ENCODE peak calls at places on chromosome 11, in four cellular contexts. One of them, this sample, is unnamed.

GRCh38 chr11:106304274-106304673 is 226.8 kb downstream of the AASDHPPT start:
- DNase-seq in activated T-cell treated with anti-CD3 and anti-CD28 coated beads for 24 hours: no peak
- DNase-seq in kidney tubule cell: peak
- DNase-seq in ELF-1: no peak
- DNase-seq in this sample: no peak

GRCh38 chr11:61762798-61763197 is 10.4 kb downstream of the MYRF start:
- DNase-seq in ELF-1: no peak
- DNase-seq in activated T-cell treated with anti-CD3 and anti-CD28 coated beads for 24 hours: no peak
- DNase-seq in kidney tubule cell: no peak
- DNase-seq in this sample: no peak

GRCh38 chr11:76265771-76266241 is 59.5 kb upstream of the WNT11 start:
- DNase-seq in kidney tubule cell: no peak
- DNase-seq in ELF-1: no peak
- DNase-seq in activated T-cell treated with anti-CD3 and anti-CD28 coated beads for 24 hours: no peak
- DNase-seq in this sample: no peak

GRCh38 chr11:126464796-126465195 is 109.3 kb downstream of the ST3GAL4 start:
- DNase-seq in ELF-1: no peak
- DNase-seq in activated T-cell treated with anti-CD3 and anti-CD28 coated beads for 24 hours: no peak
- DNase-seq in kidney tubule cell: no peak
- DNase-seq in this sample: peak

GRCh38 chr11:58912124-58912523 is 27.2 kb upstream of the GLYATL1 start:
- DNase-seq in activated T-cell treated with anti-CD3 and anti-CD28 coated beads for 24 hours: no peak
- DNase-seq in ELF-1: no peak
- DNase-seq in kidney tubule cell: peak
- DNase-seq in this sample: no peak

GRCh38 chr11:117281159-117281558 is 10.0 kb upstream of the BACE1-AS start:
- DNase-seq in ELF-1: peak
- DNase-seq in activated T-cell treated with anti-CD3 and anti-CD28 coated beads for 24 hours: no peak
- DNase-seq in kidney tubule cell: peak
- DNase-seq in this sample: no peak

GRCh38 chr11:100791103-100791502 is 104.0 kb downstream of the ARHGAP42 start:
- DNase-seq in kidney tubule cell: no peak
- DNase-seq in activated T-cell treated with anti-CD3 and anti-CD28 coated beads for 24 hours: no peak
- DNase-seq in ELF-1: peak
- DNase-seq in this sample: no peak

GRCh38 chr11:66325140-66325754 is 8.4 kb upstream of the CD248 start:
- DNase-seq in ELF-1: no peak
- DNase-seq in kidney tubule cell: no peak
- DNase-seq in activated T-cell treated with anti-CD3 and anti-CD28 coated beads for 24 hours: no peak
- DNase-seq in this sample: peak

GRCh38 chr11:66607126-66607834 is 9.2 kb upstream of the RBM14 start:
- DNase-seq in ELF-1: no peak
- DNase-seq in activated T-cell treated with anti-CD3 and anti-CD28 coated beads for 24 hours: no peak
- DNase-seq in kidney tubule cell: peak
- DNase-seq in this sample: no peak

GRCh38 chr11:10459029-10459970 is 4.2 kb downstream of the AMPD3 start:
- DNase-seq in kidney tubule cell: no peak
- DNase-seq in ELF-1: peak
- DNase-seq in activated T-cell treated with anti-CD3 and anti-CD28 coated beads for 24 hours: peak
- DNase-seq in this sample: peak

GRCh38 chr11:66696186-66696585 is 18.5 kb upstream of the RBM4B start:
- DNase-seq in ELF-1: no peak
- DNase-seq in activated T-cell treated with anti-CD3 and anti-CD28 coated beads for 24 hours: no peak
- DNase-seq in kidney tubule cell: no peak
- DNase-seq in this sample: no peak

GRCh38 chr11:75760710-75761493 is 7.7 kb upstream of the DGAT2 start:
- DNase-seq in ELF-1: no peak
- DNase-seq in activated T-cell treated with anti-CD3 and anti-CD28 coated beads for 24 hours: no peak
- DNase-seq in kidney tubule cell: peak
- DNase-seq in this sample: no peak

GRCh38 chr11:108193725-108194124 is 28.7 kb downstream of the NPAT start:
- DNase-seq in activated T-cell treated with anti-CD3 and anti-CD28 coated beads for 24 hours: no peak
- DNase-seq in kidney tubule cell: no peak
- DNase-seq in ELF-1: no peak
- DNase-seq in this sample: no peak

GRCh38 chr11:35412285-35412684 is 7.1 kb downstream of the SLC1A2 start:
- DNase-seq in kidney tubule cell: peak
- DNase-seq in activated T-cell treated with anti-CD3 and anti-CD28 coated beads for 24 hours: no peak
- DNase-seq in ELF-1: no peak
- DNase-seq in this sample: no peak

GRCh38 chr11:59545179-59546020 is 34.1 kb downstream of the OR4D9 start:
- DNase-seq in ELF-1: no peak
- DNase-seq in kidney tubule cell: no peak
- DNase-seq in activated T-cell treated with anti-CD3 and anti-CD28 coated beads for 24 hours: no peak
- DNase-seq in this sample: no peak

GRCh38 chr11:62747475-62748160 is 6.3 kb downstream of the ZBTB3 start:
- DNase-seq in activated T-cell treated with anti-CD3 and anti-CD28 coated beads for 24 hours: no peak
- DNase-seq in ELF-1: no peak
- DNase-seq in kidney tubule cell: peak
- DNase-seq in this sample: no peak

GRCh38 chr11:73866095-73866579 is 10.5 kb downstream of the COA4 start:
- DNase-seq in ELF-1: no peak
- DNase-seq in kidney tubule cell: no peak
- DNase-seq in activated T-cell treated with anti-CD3 and anti-CD28 coated beads for 24 hours: no peak
- DNase-seq in this sample: no peak

GRCh38 chr11:2807801-2808241 is 77.8 kb downstream of the CDKN1C start:
- DNase-seq in ELF-1: no peak
- DNase-seq in activated T-cell treated with anti-CD3 and anti-CD28 coated beads for 24 hours: no peak
- DNase-seq in kidney tubule cell: no peak
- DNase-seq in this sample: no peak